ENCODE peak calls at places on chromosomes 12 and 14, in nine cellular contexts. W is NAMALWA, L is DMS 273 treated with DMSO at 0.1 percent for 48 hours, R is H54, C is right cardiac atrium, Q is glomerular endothelial cell, M is Panc1, N is NCI-H510A treated with DMSO at 0.1 percent for 48 hours, A is occipital lobe. U is an unnamed sample.
A peak's percentile ranks its signal among the peaks of the same experiment; 100 is the strongest.

GRCh38 chr14:51219473-51220448 is 20.3 kb upstream of the TMX1 start:
- DNase-seq in M (no peak), L (no peak), A (no peak), C (no peak), W (peak; percentile 18), N (peak; percentile 38), Q (no peak), R (no peak), U (no peak)

GRCh38 chr14:53875337-53875897 is 81.2 kb downstream of the BMP4 start:
- DNase-seq in N (no peak), A (no peak), Q (no peak), M (no peak), W (no peak), L (no peak), C (no peak), R (no peak), U (no peak)

GRCh38 chr12:56601503-56601902 is 28.6 kb downstream of the BAZ2A start:
- DNase-seq in C (peak; percentile 31), N (no peak), W (peak; percentile 48), L (no peak), A (no peak), M (no peak), R (no peak), Q (no peak), U (no peak)

GRCh38 chr14:68940614-68941185 is 38.4 kb downstream of the ACTN1 start:
- DNase-seq in A (no peak), R (no peak), L (no peak), M (no peak), N (no peak), C (no peak), Q (no peak), W (no peak), U (no peak)

GRCh38 chr14:76091036-76091435 is 60.7 kb upstream of the GPATCH2L start:
- DNase-seq in N (no peak), A (no peak), C (peak; percentile 68), R (no peak), L (no peak), M (no peak), Q (no peak), W (no peak), U (no peak)

GRCh38 chr14:103802353-103802752 is 45.0 kb downstream of the PPP1R13B start:
- DNase-seq in C (no peak), M (no peak), N (no peak), W (no peak), A (no peak), L (no peak), R (no peak), Q (no peak), U (no peak)

GRCh38 chr14:94632305-94632590 is 20.1 kb downstream of the SERPINA3 start:
- DNase-seq in A (no peak), W (no peak), R (no peak), M (no peak), Q (no peak), C (no peak), N (no peak), L (no peak), U (no peak)

GRCh38 chr12:67222302-67222701 is 46.9 kb upstream of the CAND1 start:
- DNase-seq in W (peak; percentile 35), A (no peak), C (no peak), L (no peak), M (no peak), N (peak; percentile 20), Q (no peak), R (no peak), U (peak; percentile 36)

GRCh38 chr14:75279153-75279738 is 618 bp downstream of the FOS start:
- DNase-seq in M (no peak), N (peak; percentile 27), Q (no peak), W (peak; percentile 36), C (peak; percentile 83), R (no peak), A (peak; percentile 61), L (no peak), U (no peak)

GRCh38 chr12:89951050-89951693 is 242.5 kb upstream of the ATP2B1 start:
- DNase-seq in M (no peak), C (no peak), W (no peak), Q (no peak), A (no peak), R (peak; percentile 3), N (no peak), L (no peak), U (no peak)

GRCh38 chr12:116620085-116620734 is 61.0 kb downstream of the MAP1LC3B2 start:
- DNase-seq in A (no peak), R (no peak), M (no peak), Q (no peak), C (no peak), L (no peak), W (no peak), N (no peak), U (no peak)

GRCh38 chr14:73240816-73241480 is 3.6 kb downstream of the PAPLN start:
- DNase-seq in L (no peak), W (peak; percentile 22), R (peak; percentile 16), Q (no peak), C (no peak), A (no peak), N (no peak), M (no peak), U (no peak)

GRCh38 chr14:99683619-99684355 is at the start of gene CYP46A1:
- DNase-seq in R (peak; percentile 96), M (peak; percentile 84), Q (peak; percentile 72), N (peak; percentile 93), C (peak; percentile 100), W (peak; percentile 98), A (peak; percentile 100), L (peak; percentile 96), U (peak; percentile 97)

GRCh38 chr12:85413266-85413665 is 133.2 kb downstream of the ALX1 start:
- DNase-seq in N (no peak), C (no peak), M (no peak), R (no peak), W (no peak), Q (no peak), L (no peak), A (no peak), U (no peak)

GRCh38 chr12:57240069-57240921 is 10.7 kb downstream of the STAC3 start:
- DNase-seq in L (no peak), C (no peak), R (no peak), A (peak; percentile 60), Q (no peak), M (no peak), W (peak; percentile 87), N (peak; percentile 73), U (no peak)

GRCh38 chr12:122005252-122005651 is 16.4 kb upstream of the BCL7A start:
- DNase-seq in A (no peak), L (no peak), R (no peak), N (no peak), M (no peak), Q (no peak), W (no peak), C (no peak), U (no peak)

GRCh38 chr12:46450279-46450748 is 77.7 kb upstream of the SLC38A2 start:
- DNase-seq in L (no peak), M (no peak), A (no peak), W (no peak), R (no peak), N (no peak), Q (no peak), C (peak; percentile 77), U (no peak)

GRCh38 chr12:76927170-76927784 is 48.5 kb upstream of the CSRP2 start:
- DNase-seq in Q (peak; percentile 2), W (peak; percentile 47), M (no peak), R (peak; percentile 7), A (no peak), L (peak; percentile 33), N (no peak), C (no peak), U (no peak)

GRCh38 chr12:98908866-98909265 is 263.8 kb downstream of the APAF1 start:
- DNase-seq in A (no peak), Q (no peak), W (no peak), C (no peak), R (no peak), L (no peak), N (no peak), M (no peak), U (no peak)

GRCh38 chr14:95291859-95292542 is 27.7 kb downstream of the CLMN start:
- DNase-seq in C (peak; percentile 75), W (peak; percentile 79), N (peak; percentile 69), Q (peak; percentile 75), M (peak; percentile 41), R (no peak), L (no peak), A (peak; percentile 26), U (no peak)

GRCh38 chr14:53927171-53927570 is 29.5 kb downstream of the BMP4 start:
- DNase-seq in M (no peak), N (no peak), W (no peak), L (no peak), R (no peak), A (no peak), Q (no peak), C (no peak), U (no peak)

GRCh38 chr12:52990206-52990605 is 16.1 kb upstream of the EIF4B start:
- DNase-seq in N (no peak), Q (no peak), R (no peak), L (no peak), M (no peak), A (no peak), C (no peak), W (no peak), U (no peak)

GRCh38 chr12:2673966-2674810 is 120.6 kb upstream of the FKBP4 start:
- DNase-seq in R (no peak), N (no peak), Q (no peak), L (no peak), M (no peak), A (no peak), C (no peak), W (peak; percentile 37), U (no peak)

GRCh38 chr12:53057816-53058500 is 8.1 kb downstream of the TNS2 start:
- DNase-seq in C (peak; percentile 20), Q (no peak), A (no peak), M (no peak), W (no peak), N (no peak), L (no peak), R (no peak), U (no peak)

GRCh38 chr14:24398298-24398942 is 383 bp upstream of the NYNRIN start:
- DNase-seq in A (no peak), W (no peak), M (no peak), L (no peak), N (no peak), Q (no peak), R (no peak), C (peak; percentile 58), U (no peak)